ENCODE peak calls at places on chromosomes 7 and 10, in six cellular contexts. E, D, L, U, B and P are unnamed samples.

GRCh38 chr10:96387151-96387550 is 28.3 kb upstream of the OPALIN start:
- DNase-seq in E (no peak), D (no peak), L (peak; percentile 10), U (no peak), B (no peak), P (no peak)

GRCh38 chr10:36375107-36375506 is 733.0 kb upstream of the FZD8 start:
- DNase-seq in E (no peak), D (no peak), L (no peak), U (no peak), B (no peak), P (no peak)

GRCh38 chr10:103442031-103442461 is 10.1 kb downstream of the CALHM2 start:
- DNase-seq in E (no peak), D (no peak), L (peak; percentile 79), U (no peak), B (peak; percentile 96), P (no peak)

GRCh38 chr7:12322287-12322902 is 81.3 kb downstream of the VWDE start:
- DNase-seq in E (no peak), D (no peak), L (peak; percentile 42), U (no peak), B (peak; percentile 32), P (no peak)

GRCh38 chr10:35449944-35450343 is 113.6 kb downstream of the CCNY start:
- DNase-seq in E (no peak), D (no peak), L (no peak), U (no peak), B (peak; percentile 38), P (no peak)

GRCh38 chr7:38105874-38106483 is 72.1 kb upstream of the STARD3NL start:
- DNase-seq in E (peak; percentile 16), D (no peak), L (peak; percentile 56), U (no peak), B (peak; percentile 37), P (no peak)

GRCh38 chr10:78814430-78814806 is 254.3 kb upstream of the ZMIZ1 start:
- DNase-seq in E (no peak), D (no peak), L (no peak), U (no peak), B (no peak), P (no peak)

GRCh38 chr10:110568055-110568735 is 700 bp downstream of the SMC3 start:
- DNase-seq in E (peak; percentile 33), D (no peak), L (peak; percentile 37), U (peak; percentile 89), B (no peak), P (peak; percentile 94)

GRCh38 chr10:42960491-42961155 is 116.2 kb upstream of the RET start:
- DNase-seq in E (peak; percentile 59), D (no peak), L (peak; percentile 9), U (peak; percentile 49), B (no peak), P (peak; percentile 60)